ENCODE peak calls at places on chromosomes 5 and 9, in ten cellular contexts. E is HL-60, K is RWPE1, G is NCI-H82, L is GM13977, X is ELR, U is nephron progenitor cell, T is endothelial cell, P is type B pancreatic cell, B is cardiac fibroblast. C is an unnamed sample.
A peak's percentile ranks its signal among the peaks of the same experiment; 100 is the strongest.

GRCh38 chr9:25481377-25481776 is 196.9 kb downstream of the TUSC1 start:
- DNase-seq in P (no peak), G (no peak), B (no peak), L (no peak), U (no peak), T (no peak), K (no peak), X (no peak), E (no peak), C (no peak)

GRCh38 chr9:132214027-132214622 is 52.3 kb downstream of the NTNG2 start:
- DNase-seq in X (peak; percentile 89), U (peak; percentile 58), K (peak; percentile 95), B (peak; percentile 86), E (no peak), G (peak; percentile 27), P (no peak), L (no peak), T (peak; percentile 44), C (no peak)

GRCh38 chr9:118829334-118829733 is 539.9 kb downstream of the BRINP1 start:
- DNase-seq in X (peak; percentile 10), B (no peak), U (no peak), P (no peak), K (no peak), T (no peak), G (peak; percentile 27), L (no peak), E (no peak), C (no peak)

GRCh38 chr5:141850786-141851185 is 27.4 kb downstream of the PCDH1 start:
- DNase-seq in P (no peak), K (no peak), E (no peak), X (no peak), U (no peak), T (no peak), B (no peak), L (no peak), G (no peak), C (no peak)

GRCh38 chr5:113505181-113505580 is 8.3 kb upstream of the YTHDC2 start:
- DNase-seq in T (no peak), L (no peak), E (no peak), U (no peak), P (no peak), G (no peak), B (peak; percentile 51), K (peak; percentile 49), X (peak; percentile 80), C (no peak)

GRCh38 chr5:36613771-36614656 is 7.6 kb downstream of the SLC1A3 start:
- DNase-seq in E (no peak), G (peak; percentile 47), U (no peak), L (no peak), T (no peak), P (no peak), K (no peak), X (no peak), B (no peak), C (no peak)

GRCh38 chr9:92706218-92706940 is 36.4 kb upstream of the IPPK start:
- DNase-seq in E (peak; percentile 46), K (peak; percentile 57), T (peak; percentile 60), X (peak; percentile 40), P (no peak), U (no peak), B (peak; percentile 43), L (no peak), G (peak; percentile 50), C (no peak)

GRCh38 chr9:126794441-126794840 is 10.4 kb upstream of the ZBTB43 start:
- DNase-seq in E (no peak), U (no peak), K (peak; percentile 55), L (no peak), T (no peak), P (peak; percentile 31), X (no peak), G (peak; percentile 15), B (no peak), C (no peak)

GRCh38 chr5:134543820-134544692 is 18.6 kb downstream of the JADE2 start:
- DNase-seq in L (peak; percentile 68), B (no peak), X (no peak), K (no peak), P (no peak), E (peak; percentile 40), G (no peak), T (no peak), U (no peak), C (no peak)

GRCh38 chr9:135060461-135061116 is 26.9 kb upstream of the OLFM1 start:
- DNase-seq in T (no peak), K (no peak), U (no peak), B (no peak), P (no peak), E (no peak), L (no peak), X (no peak), G (no peak), C (no peak)

GRCh38 chr5:91955610-91956009 is 572.5 kb upstream of the ARRDC3 start:
- DNase-seq in G (peak; percentile 65), B (no peak), X (no peak), L (no peak), P (no peak), U (peak; percentile 38), T (no peak), E (no peak), K (no peak), C (no peak)

GRCh38 chr5:111574316-111574715 is 62.0 kb upstream of the STARD4 start:
- DNase-seq in T (no peak), L (no peak), P (no peak), G (no peak), X (peak; percentile 41), K (no peak), B (peak; percentile 84), U (no peak), E (no peak), C (no peak)

C was measured in SIG-M5.